ENCODE peak calls at places on chromosomes 6 and 20, in seven cellular contexts. D is HEK293T; X is activated CD8-positive, alpha-beta memory T cell treated with anti-CD3 and anti-CD28 coated beads, Interleukin-2, amount 50 U/mL, for 4 hours; A is hypothalamus; K is activated CD8-positive, alpha-beta T cell treated with anti-CD3 and anti-CD28 coated beads for 36 hours; F is bronchial epithelial cell; N is omental fat pad. U is an unnamed sample.

GRCh38 chr6:11008821-11009220 is 35.3 kb downstream of the ELOVL2 start:
- DNase-seq in D (no peak), X (no peak), A (no peak), K (no peak), F (peak; percentile 11), N (no peak), U (no peak)

GRCh38 chr6:21003780-21004541 is 469.7 kb downstream of the CDKAL1 start:
- DNase-seq in D (no peak), X (no peak), A (no peak), K (no peak), F (peak; percentile 80), N (no peak), U (no peak)

GRCh38 chr6:121823437-121823851 is 388.0 kb downstream of the GJA1 start:
- DNase-seq in D (no peak), X (no peak), A (no peak), K (no peak), F (peak; percentile 28), N (no peak), U (no peak)

GRCh38 chr20:58330692-58331091 is 21.2 kb downstream of the RAB22A start:
- DNase-seq in D (no peak), X (no peak), A (no peak), K (no peak), F (no peak), N (no peak), U (no peak)

GRCh38 chr20:17614812-17615644 is 45.2 kb downstream of the DSTN start:
- DNase-seq in D (no peak), X (peak; percentile 13), A (no peak), K (no peak), F (no peak), N (no peak), U (no peak)

GRCh38 chr6:9250852-9251251 is 815.5 kb upstream of the SLC35B3 start:
- DNase-seq in D (peak; percentile 37), X (no peak), A (no peak), K (peak; percentile 1), F (peak; percentile 66), N (no peak), U (no peak)

GRCh38 chr6:75539136-75539535 is 45.5 kb upstream of the FILIP1 start:
- DNase-seq in D (no peak), X (no peak), A (no peak), K (no peak), F (no peak), N (no peak), U (no peak)

GRCh38 chr6:149454405-149454848 is 30.4 kb downstream of the ZC3H12D start:
- DNase-seq in D (no peak), X (no peak), A (peak; percentile 91), K (no peak), F (peak; percentile 47), N (peak; percentile 45), U (no peak)

GRCh38 chr20:23050847-23051627 is 1.6 kb upstream of the THBD start:
- DNase-seq in D (peak; percentile 68), X (no peak), A (no peak), K (peak; percentile 66), F (peak; percentile 85), N (peak; percentile 93), U (peak; percentile 81)

GRCh38 chr6:21164768-21165326 is 428.7 kb upstream of the SOX4 start:
- DNase-seq in D (no peak), X (no peak), A (no peak), K (no peak), F (no peak), N (no peak), U (no peak)

GRCh38 chr6:157091832-157092231 is 231.5 kb downstream of the TMEM242 start:
- DNase-seq in D (no peak), X (no peak), A (no peak), K (no peak), F (no peak), N (no peak), U (no peak)

GRCh38 chr6:157661652-157662051 is 161.4 kb upstream of the SNX9 start:
- DNase-seq in D (no peak), X (no peak), A (no peak), K (no peak), F (no peak), N (no peak), U (no peak)

GRCh38 chr6:53466257-53466656 is 78.6 kb downstream of the GCLC start:
- DNase-seq in D (no peak), X (no peak), A (no peak), K (no peak), F (peak; percentile 55), N (no peak), U (no peak)

GRCh38 chr20:41717464-41717863 is 99.3 kb upstream of the CHD6 start:
- DNase-seq in D (no peak), X (no peak), A (no peak), K (no peak), F (no peak), N (no peak), U (no peak)

GRCh38 chr6:132020138-132020551 is 69.0 kb upstream of the CCN2 start:
- DNase-seq in D (no peak), X (no peak), A (no peak), K (no peak), F (peak; percentile 18), N (no peak), U (no peak)

GRCh38 chr20:12762725-12763124 is 246.0 kb upstream of the SPTLC3 start:
- DNase-seq in D (no peak), X (no peak), A (no peak), K (no peak), F (no peak), N (no peak), U (no peak)

GRCh38 chr6:35727206-35727934 is 9.5 kb upstream of the ARMC12 start:
- DNase-seq in D (peak; percentile 63), X (no peak), A (peak; percentile 74), K (peak; percentile 52), F (peak; percentile 51), N (peak; percentile 68), U (peak; percentile 96)

GRCh38 chr20:41425180-41425884 is 58.7 kb upstream of the EMILIN3 start:
- DNase-seq in D (no peak), X (no peak), A (no peak), K (no peak), F (no peak), N (no peak), U (no peak)

GRCh38 chr6:101534821-101535220 is 141.3 kb downstream of the GRIK2 start:
- DNase-seq in D (no peak), X (no peak), A (no peak), K (no peak), F (no peak), N (no peak), U (no peak)

GRCh38 chr6:39416026-39416425 is 93.5 kb upstream of the KCNK16 start:
- DNase-seq in D (no peak), X (no peak), A (no peak), K (no peak), F (no peak), N (no peak), U (no peak)

GRCh38 chr20:33602826-33603590 is 59.1 kb upstream of the C20orf144 start:
- DNase-seq in D (no peak), X (no peak), A (no peak), K (no peak), F (peak; percentile 77), N (no peak), U (no peak)

GRCh38 chr6:102662851-102663250 is 1269.3 kb downstream of the GRIK2 start:
- DNase-seq in D (no peak), X (no peak), A (no peak), K (no peak), F (no peak), N (no peak), U (no peak)

GRCh38 chr20:39259010-39259803 is 297.1 kb downstream of the DHX35 start:
- DNase-seq in D (no peak), X (no peak), A (no peak), K (no peak), F (no peak), N (no peak), U (no peak)

GRCh38 chr6:70135783-70136182 is 167.1 kb downstream of the COL9A1 start:
- DNase-seq in D (no peak), X (no peak), A (no peak), K (no peak), F (no peak), N (no peak), U (no peak)

GRCh38 chr6:56642366-56643261 is at the start of gene DST:
- DNase-seq in D (no peak), X (no peak), A (no peak), K (no peak), F (peak; percentile 100), N (no peak), U (no peak)

GRCh38 chr6:18121580-18122127 is 823 bp downstream of the NHLRC1 start:
- DNase-seq in D (no peak), X (no peak), A (no peak), K (no peak), F (no peak), N (no peak), U (no peak)

GRCh38 chr6:168045141-168045691 is 33.8 kb downstream of the FRMD1 start:
- DNase-seq in D (no peak), X (no peak), A (no peak), K (no peak), F (no peak), N (no peak), U (no peak)

GRCh38 chr6:147868493-147869222 is 360.2 kb downstream of the SAMD5 start:
- DNase-seq in D (no peak), X (no peak), A (no peak), K (no peak), F (no peak), N (no peak), U (no peak)

GRCh38 chr20:59933296-59933848 is at the start of gene SYCP2:
- DNase-seq in D (no peak), X (peak; percentile 67), A (no peak), K (peak; percentile 59), F (no peak), N (no peak), U (no peak)

GRCh38 chr20:58670097-58670496 is 19.0 kb downstream of the STX16 start:
- DNase-seq in D (no peak), X (no peak), A (no peak), K (no peak), F (no peak), N (no peak), U (no peak)

GRCh38 chr20:35192071-35192872 is 20.4 kb downstream of the PROCR start:
- DNase-seq in D (no peak), X (no peak), A (no peak), K (no peak), F (peak; percentile 68), N (no peak), U (no peak)

GRCh38 chr6:19736066-19736465 is 101.1 kb upstream of the ID4 start:
- DNase-seq in D (no peak), X (no peak), A (no peak), K (no peak), F (no peak), N (no peak), U (no peak)

GRCh38 chr6:118886641-118887040 is 7.3 kb upstream of the ASF1A start:
- DNase-seq in D (no peak), X (no peak), A (no peak), K (no peak), F (no peak), N (no peak), U (no peak)

GRCh38 chr6:166257911-166258318 is 50.3 kb downstream of the PRR18 start:
- DNase-seq in D (no peak), X (no peak), A (no peak), K (peak; percentile 65), F (peak; percentile 29), N (no peak), U (no peak)

GRCh38 chr6:10561566-10562088 is 40.5 kb downstream of the GCNT2 start:
- DNase-seq in D (no peak), X (no peak), A (no peak), K (no peak), F (no peak), N (no peak), U (no peak)